ENCODE peak calls at places on chromosomes 5 and 9, in eight cellular contexts. Z is HT1080; L is CD4-positive, alpha-beta T cell; X is NCI-H446; T is CD8-positive, alpha-beta T cell; B is NCI-H774; I is stimulated activated CD4-positive, alpha-beta T cell treated with anti-CD3 and anti-CD28 coated beads, Interleukin-15, amount 100 ng/mL, for 24 hours; F is pancreas. A is an unnamed sample.

GRCh38 chr9:38417003-38417965 is 7.0 kb downstream of the IGFBPL1 start:
- DNase-seq in Z (no peak), L (no peak), X (peak; percentile 62), T (no peak), B (peak; percentile 31), I (peak; percentile 61), F (no peak), A (no peak)

GRCh38 chr9:137722481-137722880 is 103.7 kb downstream of the EHMT1 start:
- DNase-seq in Z (no peak), L (no peak), X (no peak), T (peak; percentile 49), B (no peak), I (no peak), F (no peak), A (no peak)

GRCh38 chr5:128455861-128456361 is 82.1 kb downstream of the FBN2 start:
- DNase-seq in Z (no peak), L (no peak), X (no peak), T (no peak), B (no peak), I (no peak), F (no peak), A (no peak)

GRCh38 chr5:170591055-170591454 is 87.2 kb downstream of the KCNIP1 start:
- DNase-seq in Z (peak; percentile 45), L (no peak), X (no peak), T (no peak), B (no peak), I (no peak), F (no peak), A (no peak)

GRCh38 chr5:100539519-100539918 is 4.3 kb downstream of the FAM174A start:
- DNase-seq in Z (no peak), L (no peak), X (no peak), T (no peak), B (no peak), I (no peak), F (no peak), A (no peak)

GRCh38 chr5:3411363-3411762 is 184.3 kb upstream of the IRX1 start:
- DNase-seq in Z (no peak), L (no peak), X (no peak), T (no peak), B (no peak), I (no peak), F (no peak), A (no peak)

GRCh38 chr5:168327019-168327421 is 35.6 kb downstream of the WWC1 start:
- DNase-seq in Z (peak; percentile 27), L (no peak), X (no peak), T (no peak), B (no peak), I (no peak), F (no peak), A (no peak)

GRCh38 chr5:18487928-18488480 is 853.7 kb downstream of the TAF11L14 start:
- DNase-seq in Z (peak; percentile 17), L (no peak), X (no peak), T (no peak), B (no peak), I (no peak), F (no peak), A (no peak)

GRCh38 chr5:153707626-153708025 is 217.2 kb downstream of the GRIA1 start:
- DNase-seq in Z (no peak), L (no peak), X (no peak), T (no peak), B (no peak), I (no peak), F (no peak), A (no peak)

GRCh38 chr5:85225388-85225787 is 840.7 kb upstream of the EDIL3 start:
- DNase-seq in Z (no peak), L (no peak), X (no peak), T (no peak), B (no peak), I (no peak), F (no peak), A (no peak)

GRCh38 chr9:2403701-2404100 is 217.9 kb upstream of the VLDLR start:
- DNase-seq in Z (no peak), L (no peak), X (no peak), T (no peak), B (no peak), I (no peak), F (no peak), A (no peak)

GRCh38 chr5:616342-617039 is 4.4 kb downstream of the CEP72 start:
- DNase-seq in Z (peak; percentile 24), L (no peak), X (no peak), T (no peak), B (no peak), I (no peak), F (no peak), A (no peak)

GRCh38 chr9:137959641-137960411 is 82.2 kb downstream of the CACNA1B start:
- DNase-seq in Z (no peak), L (no peak), X (no peak), T (no peak), B (no peak), I (no peak), F (no peak), A (no peak)

GRCh38 chr5:98935206-98935605 is 6.4 kb upstream of the CHD1 start:
- DNase-seq in Z (no peak), L (no peak), X (no peak), T (no peak), B (no peak), I (no peak), F (no peak), A (no peak)

GRCh38 chr5:81604193-81604592 is 146.7 kb downstream of the SSBP2 start:
- DNase-seq in Z (no peak), L (no peak), X (no peak), T (no peak), B (no peak), I (no peak), F (no peak), A (no peak)

GRCh38 chr5:131974956-131975726 is 29.7 kb upstream of the MEIKIN start:
- DNase-seq in Z (no peak), L (peak; percentile 7), X (no peak), T (peak; percentile 27), B (no peak), I (no peak), F (no peak), A (no peak)

GRCh38 chr9:79592736-79593493 is 21.1 kb downstream of the TLE4 start:
- DNase-seq in Z (no peak), L (no peak), X (no peak), T (no peak), B (no peak), I (peak; percentile 20), F (no peak), A (no peak)

A was measured in thoracic aorta.